ENCODE peak calls at places on chromosomes 2 and 18, in four cellular contexts. I is stomach; Z is BE2C; X is CD8-positive, alpha-beta T cell. O is an unnamed sample.
A peak's percentile ranks its signal among the peaks of the same experiment; 100 is the strongest.

GRCh38 chr2:88654714-88655113 is 27.4 kb upstream of the EIF2AK3 start:
- DNase-seq in I (no peak), Z (no peak), X (no peak), O (no peak)

GRCh38 chr2:69168144-69168813 is 155.3 kb downstream of the ANTXR1 start:
- DNase-seq in I (no peak), Z (peak; percentile 21), X (no peak), O (no peak)

GRCh38 chr2:132884692-132885091 is 214.7 kb upstream of the LYPD1 start:
- DNase-seq in I (no peak), Z (no peak), X (no peak), O (no peak)

GRCh38 chr2:197433770-197434438 is 924 bp downstream of the SF3B1 start:
- DNase-seq in I (no peak), Z (no peak), X (no peak), O (no peak)

GRCh38 chr18:56235773-56236115 is 402.6 kb downstream of the TXNL1 start:
- DNase-seq in I (no peak), Z (no peak), X (no peak), O (no peak)

GRCh38 chr18:74420491-74420890 is 36.6 kb downstream of the DIPK1C start:
- DNase-seq in I (no peak), Z (no peak), X (no peak), O (no peak)

GRCh38 chr2:203366639-203367466 is 38.7 kb downstream of the ABI2 start:
- DNase-seq in I (no peak), Z (no peak), X (no peak), O (no peak)

GRCh38 chr2:166057363-166058169 is 70.3 kb downstream of the SCN1A start:
- DNase-seq in I (no peak), Z (no peak), X (no peak), O (no peak)

GRCh38 chr2:99698896-99699295 is 209.1 kb upstream of the REV1 start:
- DNase-seq in I (no peak), Z (no peak), X (no peak), O (no peak)

GRCh38 chr18:53426656-53427055 is 797.8 kb downstream of the MBD2 start:
- DNase-seq in I (no peak), Z (peak; percentile 13), X (no peak), O (no peak)

GRCh38 chr2:192675640-192676039 is 480.9 kb upstream of the TMEFF2 start:
- DNase-seq in I (no peak), Z (no peak), X (no peak), O (no peak)

GRCh38 chr2:223585691-223586090 is 16.5 kb downstream of the SCG2 start:
- DNase-seq in I (no peak), Z (peak; percentile 68), X (no peak), O (no peak)

GRCh38 chr2:234257859-234258561 is 207.5 kb downstream of the SPP2 start:
- DNase-seq in I (peak; percentile 46), Z (peak; percentile 77), X (no peak), O (no peak)

GRCh38 chr2:146979746-146980145 is 865.1 kb upstream of the ACVR2A start:
- DNase-seq in I (no peak), Z (no peak), X (no peak), O (no peak)

GRCh38 chr2:133532919-133533318 is 35.3 kb downstream of the NCKAP5 start:
- DNase-seq in I (no peak), Z (no peak), X (no peak), O (no peak)

GRCh38 chr18:10320848-10321247 is 133.6 kb upstream of the APCDD1 start:
- DNase-seq in I (no peak), Z (no peak), X (no peak), O (no peak)

GRCh38 chr18:9824474-9824832 is 61.3 kb upstream of the TXNDC2 start:
- DNase-seq in I (no peak), Z (no peak), X (no peak), O (no peak)

GRCh38 chr2:58991357-58991756 is 750.2 kb upstream of the FANCL start:
- DNase-seq in I (no peak), Z (no peak), X (no peak), O (no peak)

GRCh38 chr2:47867205-47867604 is 39.1 kb downstream of the FBXO11 start:
- DNase-seq in I (no peak), Z (peak; percentile 8), X (no peak), O (no peak)

GRCh38 chr2:49656853-49657252 is 502.5 kb upstream of the FSHR start:
- DNase-seq in I (no peak), Z (no peak), X (no peak), O (no peak)

GRCh38 chr2:134398300-134398699 is 144.4 kb downstream of the MGAT5 start:
- DNase-seq in I (no peak), Z (no peak), X (no peak), O (no peak)

GRCh38 chr2:118755362-118755761 is 92.1 kb downstream of the EN1 start:
- DNase-seq in I (no peak), Z (no peak), X (no peak), O (no peak)

GRCh38 chr2:3127710-3128109 is 249.9 kb downstream of the EIPR1 start:
- DNase-seq in I (no peak), Z (peak; percentile 69), X (no peak), O (no peak)

GRCh38 chr18:43524260-43524659 is 247.0 kb upstream of the SYT4 start:
- DNase-seq in I (no peak), Z (no peak), X (no peak), O (no peak)

GRCh38 chr2:119846021-119846420 is 86.3 kb downstream of the PTPN4 start:
- DNase-seq in I (no peak), Z (no peak), X (no peak), O (no peak)

GRCh38 chr2:7508220-7508943 is 591.2 kb downstream of the RNF144A start:
- DNase-seq in I (no peak), Z (no peak), X (no peak), O (no peak)

GRCh38 chr2:23636412-23636811 is 251.4 kb downstream of the KLHL29 start:
- DNase-seq in I (no peak), Z (peak; percentile 69), X (no peak), O (no peak)

GRCh38 chr2:126175222-126175621 is 480.7 kb upstream of the GYPC start:
- DNase-seq in I (no peak), Z (no peak), X (no peak), O (no peak)

GRCh38 chr18:26185267-26185666 is 41.0 kb upstream of the TAF4B start:
- DNase-seq in I (no peak), Z (no peak), X (no peak), O (no peak)

GRCh38 chr2:218870984-218871344 is 9.7 kb upstream of the WNT10A start:
- DNase-seq in I (no peak), Z (no peak), X (no peak), O (no peak)

GRCh38 chr2:219570924-219571310 is 422 bp downstream of the OBSL1 start:
- DNase-seq in I (no peak), Z (no peak), X (no peak), O (no peak)

GRCh38 chr2:238790126-238790820 is 57.6 kb upstream of the TWIST2 start:
- DNase-seq in I (no peak), Z (no peak), X (no peak), O (no peak)

DNA sequence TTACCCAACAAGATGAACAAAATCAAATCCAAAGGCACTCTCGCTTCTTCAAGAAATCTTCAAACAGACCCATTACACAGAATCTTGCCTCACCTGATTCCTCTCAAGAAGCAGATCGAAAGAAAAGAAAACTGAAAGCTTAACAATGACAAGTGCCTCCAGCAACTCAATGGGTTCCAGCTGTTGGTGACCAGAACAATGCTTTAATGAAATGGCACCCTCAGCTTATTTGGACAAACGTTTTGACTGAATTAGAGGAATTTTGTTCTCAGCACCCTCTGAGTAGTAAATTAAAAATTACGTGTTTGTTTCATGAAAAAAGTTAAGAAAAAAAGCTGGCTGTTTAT is 211.0 kb downstream of the ZNF521 start:
- DNase-seq in I (no peak), Z (no peak), X (no peak), O (no peak)
- H3K4me3 ChIP-seq in I (no peak overlapping the region), Z (no peak overlapping the region), X (no peak overlapping the region), O (no peak overlapping the region)

DNA sequence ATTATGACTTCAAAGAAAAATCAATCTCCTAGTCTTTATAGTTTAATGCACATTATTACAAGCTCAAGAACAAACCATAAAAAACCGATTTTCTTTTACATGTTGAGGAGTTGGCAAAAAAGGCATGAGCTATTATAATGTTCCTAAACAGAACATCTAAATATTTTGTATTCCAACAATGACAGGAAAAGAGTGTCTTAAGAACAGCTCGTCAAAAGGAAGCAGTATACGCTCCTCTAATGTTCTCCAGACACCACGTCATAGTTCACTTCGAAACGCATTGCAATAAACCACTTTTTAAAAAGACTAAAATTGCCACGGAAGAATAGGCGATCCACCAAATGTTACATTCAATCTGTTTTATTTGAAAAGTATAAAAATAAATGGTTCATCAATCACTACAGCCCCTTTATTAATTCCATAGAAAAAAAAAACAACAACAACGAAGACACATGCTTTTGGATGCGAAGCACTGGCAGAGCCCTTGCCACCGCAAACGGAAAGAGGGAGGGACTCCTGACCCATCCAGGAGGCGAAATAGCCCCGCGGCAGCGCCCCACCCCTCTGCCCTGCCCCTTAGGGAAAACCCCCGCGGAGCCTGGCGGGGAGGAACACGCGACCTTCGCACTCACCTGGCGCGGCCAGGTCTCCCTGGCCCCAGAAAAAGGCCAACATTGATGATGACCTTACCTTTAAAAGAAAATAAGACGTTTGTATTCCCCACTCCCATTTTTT is 45.8 kb downstream of the MBP start:
- DNase-seq in I (no peak), Z (no peak), X (no peak), O (no peak)
- H3K4me3 ChIP-seq in I (peak overlapping the region; percentile 37), Z (no peak overlapping the region), X (no peak overlapping the region), O (no peak overlapping the region)

DNA sequence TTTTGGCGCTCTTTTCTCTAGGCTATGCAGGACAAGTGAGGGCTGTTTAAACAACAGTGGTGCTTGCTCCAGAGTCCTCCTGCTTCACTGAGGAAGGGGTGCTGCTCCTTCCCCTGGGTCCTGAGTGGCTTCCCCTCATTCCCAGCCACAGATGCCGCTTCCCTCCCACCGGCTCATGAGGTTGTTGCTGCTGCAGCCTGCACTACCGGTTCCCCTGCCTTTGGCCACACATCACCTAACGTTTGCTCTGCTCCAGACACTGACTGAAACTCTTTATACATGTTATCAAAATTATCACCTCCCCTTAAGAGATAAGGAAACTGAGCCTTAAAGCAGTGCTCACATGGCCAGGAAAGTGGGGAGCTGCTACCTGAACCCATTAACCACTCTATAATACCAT is 130.8 kb upstream of the LGALSL start:
- DNase-seq in I (no peak), Z (no peak), X (no peak), O (no peak)
- H3K4me3 ChIP-seq in I (no peak overlapping the region), Z (no peak overlapping the region), X (no peak overlapping the region), O (no peak overlapping the region)

GRCh38 chr2:189157431-189157830 is 22.1 kb downstream of the COL5A2 start:
- DNase-seq in I (no peak), Z (no peak), X (no peak), O (no peak)
- H3K4me3 ChIP-seq in I (no peak overlapping the region), Z (no peak overlapping the region), X (no peak overlapping the region), O (no peak overlapping the region)

GRCh38 chr2:163455815-163456214 is 280.0 kb downstream of the FIGN start:
- DNase-seq in I (no peak), Z (no peak), X (no peak), O (no peak)
- H3K4me3 ChIP-seq in I (no peak overlapping the region), Z (no peak overlapping the region), X (no peak overlapping the region), O (no peak overlapping the region)

GRCh38 chr18:58697131-58697530 is 25.9 kb downstream of the MALT1 start:
- DNase-seq in I (no peak), Z (no peak), X (no peak), O (no peak)
- H3K4me3 ChIP-seq in I (no peak overlapping the region), Z (no peak overlapping the region), X (no peak overlapping the region), O (no peak overlapping the region)

GRCh38 chr2:239809391-239809790 is 215.8 kb downstream of the NDUFA10 start:
- DNase-seq in I (peak; percentile 22), Z (no peak), X (no peak), O (no peak)
- H3K4me3 ChIP-seq in I (no peak overlapping the region), Z (no peak overlapping the region), X (no peak overlapping the region), O (no peak overlapping the region)

GRCh38 chr2:176136375-176137248 is 7.1 kb downstream of the HOXD8 start:
- DNase-seq in I (no peak), Z (peak; percentile 48), X (no peak), O (no peak)
- H3K4me3 ChIP-seq in I (peak overlapping the region; percentile 50), Z (peak overlapping the region; percentile 73), X (no peak overlapping the region), O (no peak overlapping the region)

O was measured in Jurkat, Clone E6-1.